ENCODE peak calls at places on chromosomes 2 and 18, in nine cellular contexts. I is PC-9, V is fibroblast of lung, B is astrocyte, R is neural progenitor cell, A is A673, W is MM.1S, N is mammary epithelial cell, L is PC-3. C is an unnamed sample.

GRCh38 chr18:72652990-72653593 is 109.0 kb upstream of the CBLN2 start:
- DNase-seq in L (peak), W (peak), N (peak), B (no peak), I (peak), A (peak), V (no peak), R (peak), C (peak)

GRCh38 chr2:106085441-106085911 is 108.6 kb downstream of the UXS1 start:
- DNase-seq in V (peak), W (peak), L (peak), B (no peak), N (peak), R (peak), A (peak), I (no peak), C (peak)

GRCh38 chr2:158774663-158775062 is 20.5 kb upstream of the DAPL1 start:
- DNase-seq in B (no peak), N (no peak), I (no peak), R (no peak), L (no peak), W (no peak), A (no peak), V (peak), C (no peak)

GRCh38 chr2:54471221-54471711 is 15.1 kb downstream of the SPTBN1 start:
- DNase-seq in W (no peak), R (no peak), L (peak), I (peak), B (peak), V (peak), N (peak), A (peak), C (peak)

GRCh38 chr2:63056309-63057065 is 5.9 kb downstream of the OTX1 start:
- DNase-seq in N (no peak), R (peak), I (no peak), W (peak), A (no peak), V (no peak), L (no peak), B (no peak), C (peak)

GRCh38 chr2:141041281-141041680 is 1089.5 kb downstream of the LRP1B start:
- DNase-seq in R (no peak), A (no peak), L (no peak), V (no peak), N (no peak), B (peak), I (no peak), W (no peak), C (no peak)

GRCh38 chr2:3282056-3282998 is 95.3 kb downstream of the EIPR1 start:
- DNase-seq in I (no peak), N (peak), V (peak), B (peak), W (no peak), R (no peak), L (peak), A (peak), C (no peak)

GRCh38 chr2:156593011-156593921 is 157.1 kb downstream of the GPD2 start:
- DNase-seq in A (no peak), V (no peak), R (peak), I (no peak), B (no peak), L (no peak), N (no peak), W (no peak), C (no peak)

GRCh38 chr2:73022024-73022568 is 49.4 kb downstream of the SFXN5 start:
- DNase-seq in A (no peak), N (no peak), I (no peak), R (no peak), W (no peak), L (no peak), B (no peak), V (no peak), C (no peak)

GRCh38 chr2:208265807-208266640 is at the start of gene PIKFYVE:
- DNase-seq in B (peak), I (peak), W (peak), R (peak), V (peak), A (peak), N (peak), L (peak), C (peak)

GRCh38 chr2:69022548-69022947 is 9.6 kb downstream of the ANTXR1 start:
- DNase-seq in R (no peak), A (no peak), L (peak), N (peak), B (no peak), W (no peak), I (no peak), V (no peak), C (peak)

GRCh38 chr18:3211236-3211992 is 8.4 kb downstream of the MYOM1 start:
- DNase-seq in N (no peak), V (peak), L (peak), B (peak), R (no peak), A (no peak), I (no peak), W (no peak), C (no peak)

GRCh38 chr2:122451040-122451439 is 695.6 kb downstream of the TSN start:
- DNase-seq in R (peak), B (no peak), V (peak), L (peak), I (no peak), A (peak), W (peak), N (peak), C (peak)

GRCh38 chr2:134410831-134411231 is 157.0 kb downstream of the MGAT5 start:
- DNase-seq in A (no peak), L (no peak), W (peak), I (no peak), N (no peak), V (peak), B (peak), R (no peak), C (peak)

DNA sequence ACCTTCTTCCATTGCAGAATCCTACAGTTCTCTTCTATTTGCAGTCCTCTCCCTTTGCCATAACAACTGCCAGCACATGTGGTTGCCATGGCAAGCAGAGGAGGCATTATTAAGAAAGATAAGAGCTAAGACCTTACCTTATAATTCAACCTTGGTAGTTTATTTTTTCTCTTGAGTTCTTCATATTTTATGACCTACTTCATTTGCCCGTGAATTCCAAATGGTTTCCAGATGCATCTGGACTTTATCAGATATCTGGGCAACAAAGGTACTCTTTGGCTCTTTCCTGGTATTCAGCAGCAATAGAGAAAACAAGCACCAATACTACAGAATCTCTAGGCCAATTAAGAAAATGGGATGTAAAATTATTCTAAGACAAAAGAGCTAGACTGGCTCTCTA is 524.0 kb downstream of the CMPK2 start:
- DNase-seq in B (no peak), W (no peak), I (no peak), N (no peak), A (no peak), L (no peak), V (no peak), R (no peak), C (no peak)
- TF ChIP-seq EZH2 in B (no peak), W (no peak), I (no peak), N (no peak), A (no peak), L (no peak), V (no peak), R (no peak), C (no peak)

GRCh38 chr2:19358242-19359020 is at the start of gene OSR1:
- DNase-seq in L (peak), V (peak), W (peak), N (peak), B (peak), A (no peak), I (peak), R (peak), C (peak)

GRCh38 chr2:19359021-19359357 is 566 bp upstream of the OSR1 start:
- DNase-seq in R (no peak), V (no peak), N (no peak), I (no peak), W (no peak), A (no peak), L (no peak), B (no peak), C (no peak)

GRCh38 chr2:19356545-19357382 is 1.7 kb downstream of the OSR1 start:
- DNase-seq in B (no peak), V (peak), L (no peak), N (peak), I (no peak), R (peak), A (no peak), W (no peak), C (peak)

GRCh38 chr2:19355931-19356544 is 2.4 kb downstream of the OSR1 start:
- DNase-seq in B (no peak), N (peak), I (no peak), W (no peak), R (peak), L (no peak), V (peak), A (no peak), C (peak)

GRCh38 chr2:19357383-19358241 is 811 bp downstream of the OSR1 start:
- DNase-seq in R (peak), W (no peak), V (peak), N (peak), L (peak), A (no peak), B (no peak), I (peak), C (peak)
- TF ChIP-seq EZH2 in R (peak), W (no peak), V (no peak), N (no peak), L (no peak), A (peak), B (peak), I (no peak), C (no peak)

GRCh38 chr2:181683518-181684453 is 3.5 kb upstream of the NEUROD1 start:
- DNase-seq in N (peak), R (peak), A (peak), L (no peak), V (no peak), W (peak), I (peak), B (peak), C (peak)
- TF ChIP-seq EZH2 in N (no peak), R (peak), A (peak), L (no peak), V (peak), W (no peak), I (no peak), B (peak), C (no peak)

GRCh38 chr18:57435851-57436192 is 648 bp downstream of the ONECUT2 start:
- DNase-seq in B (no peak), I (no peak), N (no peak), R (no peak), A (no peak), V (no peak), L (no peak), W (no peak), C (no peak)

GRCh38 chr18:57437433-57437781 is 2.2 kb downstream of the ONECUT2 start:
- DNase-seq in V (no peak), W (no peak), B (no peak), A (no peak), N (no peak), R (peak), L (no peak), I (no peak), C (no peak)

GRCh38 chr18:57437782-57438668 is 2.9 kb downstream of the ONECUT2 start:
- DNase-seq in A (peak), N (peak), L (peak), W (no peak), V (peak), I (peak), B (peak), R (peak), C (peak)

GRCh38 chr18:57436193-57436964 is 1.2 kb downstream of the ONECUT2 start:
- DNase-seq in W (no peak), V (no peak), R (peak), B (no peak), I (no peak), N (no peak), A (no peak), L (no peak), C (no peak)

DNA sequence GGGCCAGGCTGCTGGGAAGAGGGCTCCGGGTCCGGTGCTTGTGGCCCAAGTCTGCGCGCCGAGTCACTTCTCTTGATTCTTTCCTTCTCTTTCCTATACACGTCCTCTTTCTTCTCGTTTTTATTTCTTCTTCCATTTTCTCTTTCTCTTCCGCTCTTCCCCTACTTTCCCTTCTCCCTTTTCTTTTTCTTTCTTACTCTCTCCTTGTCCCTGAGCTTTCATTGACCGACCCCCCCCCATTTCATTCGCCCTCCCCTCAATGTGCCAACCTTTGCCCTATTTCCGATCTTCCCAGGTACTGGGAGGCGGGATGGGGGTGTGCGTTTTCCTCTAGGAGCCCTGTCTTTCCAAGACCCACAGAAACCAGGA is 1.8 kb downstream of the ONECUT2 start:
- DNase-seq in A (no peak), W (no peak), N (no peak), L (no peak), B (no peak), R (no peak), I (no peak), V (no peak), C (no peak)
- TF ChIP-seq EZH2 in A (no peak), W (no peak), N (no peak), L (no peak), B (no peak), R (peak), I (no peak), V (no peak), C (peak)

GRCh38 chr2:1865716-1866234 is 121.5 kb upstream of the PXDN start:
- DNase-seq in W (no peak), L (no peak), N (no peak), R (no peak), I (no peak), B (no peak), A (no peak), V (no peak), C (no peak)
- TF ChIP-seq EZH2 in W (no peak), L (no peak), N (no peak), R (no peak), I (no peak), B (no peak), A (no peak), V (no peak), C (no peak)

GRCh38 chr2:127626917-127627739 is 18.8 kb upstream of the GPR17 start:
- DNase-seq in L (no peak), A (no peak), N (no peak), R (no peak), B (no peak), I (no peak), V (no peak), W (no peak), C (no peak)
- TF ChIP-seq EZH2 in L (no peak), A (no peak), N (no peak), R (no peak), B (no peak), I (no peak), V (no peak), W (no peak), C (no peak)